ENCODE peak calls at places on chromosomes 13 and 19, in eight cellular contexts. F is C1 segment of cervical spinal cord; I is skeletal muscle cell; K is AG09309; L is ELR; B is activated naive CD8-positive, alpha-beta T cell treated with anti-CD3 and anti-CD28 coated beads for 36 hours; A is germinal center; G is heart left ventricle. Y is an unnamed sample.

GRCh38 chr13:27006519-27007161 is 165.0 kb downstream of the USP12 start:
- DNase-seq in F (no peak), I (no peak), K (no peak), L (peak; percentile 43), B (no peak), A (no peak), G (no peak), Y (no peak)

GRCh38 chr13:30932481-30933333 is at the start of gene TEX26:
- DNase-seq in F (no peak), I (no peak), K (no peak), L (no peak), B (no peak), A (no peak), G (peak; percentile 62), Y (no peak)

GRCh38 chr13:102852556-102852955 is 6.7 kb downstream of the ERCC5 start:
- DNase-seq in F (no peak), I (no peak), K (no peak), L (no peak), B (no peak), A (no peak), G (no peak), Y (no peak)

GRCh38 chr13:100175803-100176182 is 86.9 kb downstream of the PCCA start:
- DNase-seq in F (no peak), I (no peak), K (no peak), L (no peak), B (no peak), A (no peak), G (no peak), Y (no peak)

GRCh38 chr13:25980255-25980654 is 71.6 kb downstream of the SHISA2 start:
- DNase-seq in F (no peak), I (no peak), K (no peak), L (peak; percentile 21), B (no peak), A (no peak), G (no peak), Y (no peak)

GRCh38 chr13:48653074-48654054 is at the start of gene CYSLTR2:
- DNase-seq in F (no peak), I (no peak), K (no peak), L (peak; percentile 35), B (no peak), A (no peak), G (no peak), Y (no peak)

GRCh38 chr19:47512948-47513319 is 1.9 kb downstream of the NAPA start:
- DNase-seq in F (no peak), I (no peak), K (no peak), L (no peak), B (no peak), A (no peak), G (no peak), Y (no peak)

GRCh38 chr19:21023901-21024300 is 3.4 kb downstream of the ZNF430 start:
- DNase-seq in F (no peak), I (peak; percentile 41), K (peak; percentile 29), L (peak; percentile 52), B (no peak), A (no peak), G (no peak), Y (no peak)

GRCh38 chr13:109271991-109272454 is 514.4 kb downstream of the IRS2 start:
- DNase-seq in F (no peak), I (no peak), K (no peak), L (no peak), B (no peak), A (no peak), G (no peak), Y (no peak)

GRCh38 chr19:23932878-23933277 is 18.2 kb downstream of the ZNF726 start:
- DNase-seq in F (no peak), I (no peak), K (no peak), L (no peak), B (no peak), A (no peak), G (no peak), Y (no peak)

GRCh38 chr19:4429266-4430200 is 27.1 kb downstream of the CHAF1A start:
- DNase-seq in F (no peak), I (peak; percentile 35), K (no peak), L (no peak), B (no peak), A (no peak), G (peak; percentile 11), Y (no peak)